ENCODE peak calls at places on chromosomes 6 and 20, in seven cellular contexts. One of them, this sample, is unnamed.

GRCh38 chr6:47934023-47934422 is 152.2 kb downstream of the OPN5 start:
- DNase-seq in IMR-90: no peak
- DNase-seq in mesenchymal stem cell: no peak
- DNase-seq in H9: no peak
- DNase-seq in H1: no peak
- DNase-seq in mesendoderm: peak; percentile 6
- DNase-seq in trophoblast cell: no peak
- DNase-seq in this sample: no peak

GRCh38 chr20:36919715-36920333 is 31.7 kb downstream of the SAMHD1 start:
- DNase-seq in IMR-90: peak; percentile 74
- DNase-seq in mesenchymal stem cell: peak; percentile 71
- DNase-seq in H9: no peak
- DNase-seq in H1: no peak
- DNase-seq in mesendoderm: peak; percentile 59
- DNase-seq in trophoblast cell: peak; percentile 3
- DNase-seq in this sample: peak; percentile 29

GRCh38 chr20:47727170-47727880 is 58.0 kb downstream of the SULF2 start:
- DNase-seq in IMR-90: no peak
- DNase-seq in mesenchymal stem cell: no peak
- DNase-seq in H9: no peak
- DNase-seq in H1: no peak
- DNase-seq in mesendoderm: no peak
- DNase-seq in trophoblast cell: peak; percentile 28
- DNase-seq in this sample: no peak

GRCh38 chr6:89371849-89372505 is 19.5 kb upstream of the UBE2J1 start:
- DNase-seq in IMR-90: peak; percentile 26
- DNase-seq in mesenchymal stem cell: peak; percentile 72
- DNase-seq in H9: peak; percentile 84
- DNase-seq in H1: no peak
- DNase-seq in mesendoderm: peak; percentile 80
- DNase-seq in trophoblast cell: peak; percentile 54
- DNase-seq in this sample: peak; percentile 68

GRCh38 chr6:85126448-85127178 is 323.3 kb upstream of the NT5E start:
- DNase-seq in IMR-90: peak; percentile 2
- DNase-seq in mesenchymal stem cell: peak; percentile 49
- DNase-seq in H9: peak; percentile 89
- DNase-seq in H1: peak; percentile 31
- DNase-seq in mesendoderm: peak; percentile 90
- DNase-seq in trophoblast cell: peak; percentile 2
- DNase-seq in this sample: peak; percentile 57

GRCh38 chr6:5751525-5752252 is 255.0 kb downstream of the NRN1 start:
- DNase-seq in IMR-90: peak; percentile 23
- DNase-seq in mesenchymal stem cell: peak; percentile 84
- DNase-seq in H9: no peak
- DNase-seq in H1: no peak
- DNase-seq in mesendoderm: peak; percentile 32
- DNase-seq in trophoblast cell: no peak
- DNase-seq in this sample: no peak

GRCh38 chr6:138107752-138108592 is 753 bp upstream of the PERP start:
- DNase-seq in IMR-90: no peak
- DNase-seq in mesenchymal stem cell: no peak
- DNase-seq in H9: peak; percentile 54
- DNase-seq in H1: no peak
- DNase-seq in mesendoderm: peak; percentile 58
- DNase-seq in trophoblast cell: peak; percentile 37
- DNase-seq in this sample: no peak

GRCh38 chr6:27575594-27576361 is 102.9 kb upstream of the ZNF184 start:
- DNase-seq in IMR-90: no peak
- DNase-seq in mesenchymal stem cell: no peak
- DNase-seq in H9: no peak
- DNase-seq in H1: no peak
- DNase-seq in mesendoderm: peak; percentile 84
- DNase-seq in trophoblast cell: no peak
- DNase-seq in this sample: no peak

GRCh38 chr6:3878048-3878666 is 29.0 kb downstream of the FAM50B start:
- DNase-seq in IMR-90: no peak
- DNase-seq in mesenchymal stem cell: no peak
- DNase-seq in H9: no peak
- DNase-seq in H1: no peak
- DNase-seq in mesendoderm: no peak
- DNase-seq in trophoblast cell: no peak
- DNase-seq in this sample: no peak

GRCh38 chr6:37283786-37284185 is 25.8 kb upstream of the TMEM217 start:
- DNase-seq in IMR-90: no peak
- DNase-seq in mesenchymal stem cell: no peak
- DNase-seq in H9: no peak
- DNase-seq in H1: no peak
- DNase-seq in mesendoderm: no peak
- DNase-seq in trophoblast cell: no peak
- DNase-seq in this sample: no peak

GRCh38 chr6:45746046-45746445 is 269.6 kb downstream of the CLIC5 start:
- DNase-seq in IMR-90: peak; percentile 49
- DNase-seq in mesenchymal stem cell: no peak
- DNase-seq in H9: no peak
- DNase-seq in H1: no peak
- DNase-seq in mesendoderm: peak; percentile 14
- DNase-seq in trophoblast cell: no peak
- DNase-seq in this sample: no peak

GRCh38 chr6:25476126-25476525 is 175.9 kb upstream of the SCGN start:
- DNase-seq in IMR-90: peak; percentile 11
- DNase-seq in mesenchymal stem cell: no peak
- DNase-seq in H9: no peak
- DNase-seq in H1: no peak
- DNase-seq in mesendoderm: no peak
- DNase-seq in trophoblast cell: no peak
- DNase-seq in this sample: no peak

GRCh38 chr6:163466839-163467390 is 52.4 kb downstream of the QKI start:
- DNase-seq in IMR-90: no peak
- DNase-seq in mesenchymal stem cell: no peak
- DNase-seq in H9: no peak
- DNase-seq in H1: no peak
- DNase-seq in mesendoderm: no peak
- DNase-seq in trophoblast cell: no peak
- DNase-seq in this sample: no peak

GRCh38 chr20:57890254-57890800 is 180.5 kb upstream of the PMEPA1 start:
- DNase-seq in IMR-90: no peak
- DNase-seq in mesenchymal stem cell: no peak
- DNase-seq in H9: no peak
- DNase-seq in H1: no peak
- DNase-seq in mesendoderm: no peak
- DNase-seq in trophoblast cell: no peak
- DNase-seq in this sample: no peak

GRCh38 chr6:142459267-142459666 is 157.5 kb downstream of the ADGRG6 start:
- DNase-seq in IMR-90: peak; percentile 66
- DNase-seq in mesenchymal stem cell: peak; percentile 38
- DNase-seq in H9: no peak
- DNase-seq in H1: no peak
- DNase-seq in mesendoderm: no peak
- DNase-seq in trophoblast cell: no peak
- DNase-seq in this sample: no peak

GRCh38 chr6:110815260-110816109 is at the start of gene CDK19:
- DNase-seq in IMR-90: peak; percentile 98
- DNase-seq in mesenchymal stem cell: peak; percentile 100
- DNase-seq in H9: peak; percentile 99
- DNase-seq in H1: peak; percentile 97
- DNase-seq in mesendoderm: peak; percentile 99
- DNase-seq in trophoblast cell: peak; percentile 99
- DNase-seq in this sample: peak; percentile 98

GRCh38 chr20:62771396-62772102 is 24.7 kb upstream of the MRGBP start:
- DNase-seq in IMR-90: no peak
- DNase-seq in mesenchymal stem cell: no peak
- DNase-seq in H9: no peak
- DNase-seq in H1: no peak
- DNase-seq in mesendoderm: no peak
- DNase-seq in trophoblast cell: no peak
- DNase-seq in this sample: no peak

GRCh38 chr6:142377112-142377848 is 75.5 kb downstream of the ADGRG6 start:
- DNase-seq in IMR-90: peak; percentile 26
- DNase-seq in mesenchymal stem cell: peak; percentile 70
- DNase-seq in H9: peak; percentile 88
- DNase-seq in H1: peak; percentile 47
- DNase-seq in mesendoderm: peak; percentile 90
- DNase-seq in trophoblast cell: no peak
- DNase-seq in this sample: no peak

GRCh38 chr20:44186674-44187053 is 324 bp downstream of the JPH2 start:
- DNase-seq in IMR-90: no peak
- DNase-seq in mesenchymal stem cell: no peak
- DNase-seq in H9: no peak
- DNase-seq in H1: no peak
- DNase-seq in mesendoderm: no peak
- DNase-seq in trophoblast cell: no peak
- DNase-seq in this sample: no peak

GRCh38 chr20:1871807-1872455 is 23.3 kb upstream of the SIRPA start:
- DNase-seq in IMR-90: no peak
- DNase-seq in mesenchymal stem cell: no peak
- DNase-seq in H9: no peak
- DNase-seq in H1: no peak
- DNase-seq in mesendoderm: no peak
- DNase-seq in trophoblast cell: no peak
- DNase-seq in this sample: no peak

GRCh38 chr6:126027601-126028000 is 41.3 kb downstream of the TRMT11 start:
- DNase-seq in IMR-90: peak; percentile 22
- DNase-seq in mesenchymal stem cell: no peak
- DNase-seq in H9: no peak
- DNase-seq in H1: no peak
- DNase-seq in mesendoderm: no peak
- DNase-seq in trophoblast cell: no peak
- DNase-seq in this sample: no peak
- H4K8ac ChIP-seq in IMR-90: no peak overlapping the region
- H4K8ac ChIP-seq in mesenchymal stem cell: no peak overlapping the region
- H4K8ac ChIP-seq in H9: no peak overlapping the region
- H4K8ac ChIP-seq in H1: no peak overlapping the region
- H4K8ac ChIP-seq in mesendoderm: no peak overlapping the region
- H4K8ac ChIP-seq in trophoblast cell: no peak overlapping the region
- H4K8ac ChIP-seq in this sample: no peak overlapping the region

GRCh38 chr20:19114410-19114809 is 98.0 kb upstream of the SLC24A3 start:
- DNase-seq in IMR-90: no peak
- DNase-seq in mesenchymal stem cell: no peak
- DNase-seq in H9: no peak
- DNase-seq in H1: no peak
- DNase-seq in mesendoderm: no peak
- DNase-seq in trophoblast cell: no peak
- DNase-seq in this sample: no peak

GRCh38 chr20:19110285-19110684 is 102.2 kb upstream of the SLC24A3 start:
- DNase-seq in IMR-90: no peak
- DNase-seq in mesenchymal stem cell: no peak
- DNase-seq in H9: no peak
- DNase-seq in H1: no peak
- DNase-seq in mesendoderm: no peak
- DNase-seq in trophoblast cell: no peak
- DNase-seq in this sample: no peak

GRCh38 chr20:19108181-19108580 is 104.3 kb upstream of the SLC24A3 start:
- DNase-seq in IMR-90: no peak
- DNase-seq in mesenchymal stem cell: no peak
- DNase-seq in H9: no peak
- DNase-seq in H1: no peak
- DNase-seq in mesendoderm: no peak
- DNase-seq in trophoblast cell: no peak
- DNase-seq in this sample: no peak

GRCh38 chr20:19113343-19113930 is 99.0 kb upstream of the SLC24A3 start:
- DNase-seq in IMR-90: no peak
- DNase-seq in mesenchymal stem cell: no peak
- DNase-seq in H9: no peak
- DNase-seq in H1: no peak
- DNase-seq in mesendoderm: no peak
- DNase-seq in trophoblast cell: no peak
- DNase-seq in this sample: no peak

GRCh38 chr20:19110866-19111460 is 101.5 kb upstream of the SLC24A3 start:
- DNase-seq in IMR-90: no peak
- DNase-seq in mesenchymal stem cell: no peak
- DNase-seq in H9: no peak
- DNase-seq in H1: no peak
- DNase-seq in mesendoderm: no peak
- DNase-seq in trophoblast cell: no peak
- DNase-seq in this sample: no peak
- H4K8ac ChIP-seq in IMR-90: no peak overlapping the region
- H4K8ac ChIP-seq in mesenchymal stem cell: no peak overlapping the region
- H4K8ac ChIP-seq in H9: no peak overlapping the region
- H4K8ac ChIP-seq in H1: no peak overlapping the region
- H4K8ac ChIP-seq in mesendoderm: no peak overlapping the region
- H4K8ac ChIP-seq in trophoblast cell: no peak overlapping the region
- H4K8ac ChIP-seq in this sample: no peak overlapping the region

DNA sequence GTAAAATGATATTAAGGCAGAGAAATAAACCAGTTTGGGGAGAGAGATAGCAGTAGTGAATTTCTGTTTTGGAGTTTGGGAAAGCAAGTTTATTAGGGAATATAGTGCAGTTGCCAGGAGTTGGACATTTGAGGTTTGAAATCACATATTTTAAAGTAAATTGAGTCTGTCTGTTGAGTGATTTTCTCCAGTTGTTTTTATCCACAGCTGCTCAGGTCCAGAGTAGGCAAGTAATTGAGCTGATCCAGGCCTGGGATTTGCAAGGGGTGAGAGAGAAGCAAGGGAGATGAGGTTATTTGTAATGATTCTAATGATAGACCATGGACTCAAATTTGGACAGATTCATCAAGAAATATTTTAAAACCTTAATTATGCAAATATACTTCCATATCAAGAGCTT is 481.9 kb downstream of the UTRN start:
- DNase-seq in IMR-90: no peak
- DNase-seq in mesenchymal stem cell: no peak
- DNase-seq in H9: no peak
- DNase-seq in H1: no peak
- DNase-seq in mesendoderm: no peak
- DNase-seq in trophoblast cell: no peak
- DNase-seq in this sample: no peak
- H4K8ac ChIP-seq in IMR-90: no peak overlapping the region
- H4K8ac ChIP-seq in mesenchymal stem cell: no peak overlapping the region
- H4K8ac ChIP-seq in H9: no peak overlapping the region
- H4K8ac ChIP-seq in H1: no peak overlapping the region
- H4K8ac ChIP-seq in mesendoderm: no peak overlapping the region
- H4K8ac ChIP-seq in trophoblast cell: no peak overlapping the region
- H4K8ac ChIP-seq in this sample: no peak overlapping the region

DNA sequence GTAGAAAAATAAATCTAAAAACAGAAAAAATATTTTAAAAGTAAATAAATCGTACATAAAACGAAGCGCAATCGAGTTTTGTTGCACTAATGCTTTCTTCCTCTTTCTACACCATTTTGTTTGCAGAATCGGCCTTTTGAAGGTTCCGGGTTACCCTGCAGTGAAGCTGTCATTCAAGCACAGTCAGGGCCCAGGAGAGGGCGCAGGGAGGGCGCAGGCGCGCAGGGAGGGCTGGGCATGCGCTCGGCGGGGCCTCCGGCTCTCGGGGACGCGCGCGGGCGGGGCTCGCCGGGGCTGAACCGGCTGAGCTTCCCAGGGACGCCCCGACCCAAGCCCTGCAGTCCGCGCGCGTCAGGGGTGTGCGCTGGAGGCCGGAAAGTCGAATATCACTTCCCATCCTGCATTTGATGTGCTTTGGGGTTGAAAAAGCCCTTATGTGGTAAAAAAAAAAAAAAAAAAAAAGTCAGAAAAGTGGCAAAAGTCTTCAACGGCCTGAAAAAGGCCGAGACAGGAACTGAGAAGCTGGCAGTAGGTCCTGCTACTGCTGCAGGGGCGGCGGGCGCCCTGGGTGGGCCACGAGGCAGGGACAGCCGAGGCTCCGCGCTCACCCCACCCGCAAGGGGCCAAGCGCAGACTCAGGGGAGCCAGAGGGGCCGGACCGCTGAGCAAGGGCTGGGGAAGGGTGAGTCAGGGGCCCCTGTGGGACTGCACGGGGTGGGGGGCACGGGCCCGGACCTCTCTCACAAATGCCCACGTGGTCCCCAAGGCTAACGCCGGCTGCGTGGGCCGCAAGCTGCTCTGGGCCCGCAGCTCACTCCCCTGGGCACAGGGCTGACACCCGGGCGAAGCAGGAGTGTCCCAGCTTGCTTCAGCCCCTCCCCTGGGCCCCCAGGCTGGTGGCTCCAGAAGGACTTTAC is 40.5 kb downstream of the THBS2 start:
- DNase-seq in IMR-90: peak; percentile 84
- DNase-seq in mesenchymal stem cell: peak; percentile 75
- DNase-seq in H9: peak; percentile 91
- DNase-seq in H1: peak; percentile 54
- DNase-seq in mesendoderm: peak; percentile 93
- DNase-seq in trophoblast cell: peak; percentile 78
- DNase-seq in this sample: peak; percentile 75
- H4K8ac ChIP-seq in IMR-90: peak overlapping the region; percentile 93
- H4K8ac ChIP-seq in mesenchymal stem cell: peak overlapping the region; percentile 95
- H4K8ac ChIP-seq in H9: no peak overlapping the region
- H4K8ac ChIP-seq in H1: peak overlapping the region; percentile 62
- H4K8ac ChIP-seq in mesendoderm: no peak overlapping the region
- H4K8ac ChIP-seq in trophoblast cell: peak overlapping the region; percentile 100
- H4K8ac ChIP-seq in this sample: peak overlapping the region; percentile 99

This sample was measured in neuronal stem cell.